ENCODE peak calls at places on chromosomes 4 and X, in six cellular contexts. L is GM12878, V is GM12892, B is HepG2, H is H1, F is K562. S is an unnamed sample.

GRCh38 chr4:81343046-81343445 is 128.0 kb upstream of the PRKG2 start:
- DNase-seq in L (no peak), V (no peak), B (no peak), H (no peak), F (no peak), S (no peak)

GRCh38 chrX:143058096-143058495 is 32.4 kb downstream of the SPANXN4 start:
- DNase-seq in L (no peak), V (no peak), B (no peak), H (no peak), F (no peak), S (no peak)

GRCh38 chr4:168096444-168096784 is 4.1 kb downstream of the ANXA10 start:
- DNase-seq in L (no peak), V (no peak), B (no peak), H (no peak), F (no peak), S (no peak)

GRCh38 chrX:17967888-17968287 is 106.8 kb upstream of the RAI2 start:
- DNase-seq in L (no peak), V (no peak), B (no peak), H (no peak), F (no peak), S (no peak)

GRCh38 chrX:140091276-140091886 is 126.1 kb upstream of the CXorf66 start:
- DNase-seq in L (no peak), V (peak), B (no peak), H (no peak), F (peak), S (peak)

GRCh38 chr4:41992967-41993857 is 2.9 kb downstream of the SLC30A9 start:
- DNase-seq in L (no peak), V (no peak), B (no peak), H (no peak), F (no peak), S (no peak)

GRCh38 chr4:99180367-99181169 is 36.5 kb upstream of the ADH4 start:
- DNase-seq in L (no peak), V (no peak), B (no peak), H (no peak), F (no peak), S (no peak)

GRCh38 chrX:134542485-134542884 is 82.5 kb downstream of the HPRT1 start:
- DNase-seq in L (no peak), V (no peak), B (no peak), H (no peak), F (no peak), S (no peak)

GRCh38 chrX:29890004-29890403 is 325.4 kb upstream of the MAGEB2 start:
- DNase-seq in L (no peak), V (no peak), B (no peak), H (no peak), F (no peak), S (no peak)

GRCh38 chrX:71315917-71316316 is 14.4 kb downstream of the ITGB1BP2 start:
- DNase-seq in L (no peak), V (no peak), B (no peak), H (no peak), F (no peak), S (no peak)

GRCh38 chr4:15488658-15489470 is 19.2 kb downstream of the CC2D2A start:
- DNase-seq in L (no peak), V (no peak), B (no peak), H (no peak), F (no peak), S (no peak)

GRCh38 chr4:31193516-31193915 is 473.3 kb downstream of the PCDH7 start:
- DNase-seq in L (no peak), V (no peak), B (no peak), H (no peak), F (no peak), S (no peak)

GRCh38 chr4:162645381-162645780 is 481.6 kb upstream of the FSTL5 start:
- DNase-seq in L (no peak), V (no peak), B (peak), H (no peak), F (no peak), S (no peak)

DNA sequence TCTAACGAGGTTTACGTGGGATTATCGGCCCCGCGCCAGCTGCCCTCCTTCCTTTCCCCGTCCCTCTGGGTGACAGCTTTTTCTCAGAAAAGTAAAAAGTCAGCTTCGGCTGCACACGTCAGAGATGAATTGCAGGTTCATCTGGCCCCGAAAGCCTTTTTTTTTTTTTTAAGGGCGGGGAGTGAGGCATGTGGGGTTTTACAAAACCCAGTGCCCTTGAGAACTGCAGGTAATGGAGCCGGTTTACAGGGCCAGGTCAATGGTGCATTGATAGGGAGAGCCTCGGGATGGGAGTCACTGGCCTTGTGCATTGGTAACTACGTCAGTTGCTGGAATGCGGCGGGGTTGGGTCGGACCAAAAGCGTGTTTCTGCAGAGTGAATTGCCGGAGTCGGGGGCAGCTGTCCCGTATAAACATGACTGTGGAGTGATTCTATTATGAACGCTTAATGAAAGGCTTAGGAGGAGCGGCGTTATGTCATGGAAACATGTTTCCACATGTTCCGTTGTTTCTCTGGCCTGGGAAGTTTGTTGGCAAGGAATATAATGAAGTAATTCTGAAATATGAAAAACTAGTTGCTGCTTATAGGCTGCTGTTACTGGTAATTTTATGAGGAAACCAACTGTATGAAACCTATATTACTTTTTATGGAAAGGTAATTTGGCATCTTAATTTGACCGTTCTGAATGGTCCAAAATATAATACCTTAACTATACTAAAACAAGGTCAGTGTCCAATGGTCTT is 1.1 kb downstream of the HSPA4L start:
- DNase-seq in L (no peak), V (no peak), B (peak), H (no peak), F (peak), S (peak)
- TF ChIP-seq POLR2A in L (no peak), V (no peak), B (peak), H (no peak), F (no peak), S (peak)

GRCh38 chr4:88106205-88106604 is 52.2 kb downstream of the ABCG2 start:
- DNase-seq in L (no peak), V (no peak), B (no peak), H (no peak), F (no peak), S (no peak)

GRCh38 chr4:88108747-88109122 is 49.7 kb downstream of the ABCG2 start:
- DNase-seq in L (no peak), V (no peak), B (no peak), H (no peak), F (no peak), S (no peak)

GRCh38 chr4:88102029-88102428 is 56.4 kb downstream of the ABCG2 start:
- DNase-seq in L (no peak), V (no peak), B (no peak), H (no peak), F (no peak), S (no peak)

GRCh38 chr4:88107406-88108107 is 50.9 kb downstream of the ABCG2 start:
- DNase-seq in L (no peak), V (no peak), B (peak), H (no peak), F (no peak), S (no peak)

GRCh38 chr4:88104902-88105610 is 53.4 kb downstream of the ABCG2 start:
- DNase-seq in L (no peak), V (no peak), B (no peak), H (no peak), F (no peak), S (no peak)
- TF ChIP-seq TAF1 in L (no peak), V (no peak), B (no peak), H (no peak), F (no peak), S (no peak)

DNA sequence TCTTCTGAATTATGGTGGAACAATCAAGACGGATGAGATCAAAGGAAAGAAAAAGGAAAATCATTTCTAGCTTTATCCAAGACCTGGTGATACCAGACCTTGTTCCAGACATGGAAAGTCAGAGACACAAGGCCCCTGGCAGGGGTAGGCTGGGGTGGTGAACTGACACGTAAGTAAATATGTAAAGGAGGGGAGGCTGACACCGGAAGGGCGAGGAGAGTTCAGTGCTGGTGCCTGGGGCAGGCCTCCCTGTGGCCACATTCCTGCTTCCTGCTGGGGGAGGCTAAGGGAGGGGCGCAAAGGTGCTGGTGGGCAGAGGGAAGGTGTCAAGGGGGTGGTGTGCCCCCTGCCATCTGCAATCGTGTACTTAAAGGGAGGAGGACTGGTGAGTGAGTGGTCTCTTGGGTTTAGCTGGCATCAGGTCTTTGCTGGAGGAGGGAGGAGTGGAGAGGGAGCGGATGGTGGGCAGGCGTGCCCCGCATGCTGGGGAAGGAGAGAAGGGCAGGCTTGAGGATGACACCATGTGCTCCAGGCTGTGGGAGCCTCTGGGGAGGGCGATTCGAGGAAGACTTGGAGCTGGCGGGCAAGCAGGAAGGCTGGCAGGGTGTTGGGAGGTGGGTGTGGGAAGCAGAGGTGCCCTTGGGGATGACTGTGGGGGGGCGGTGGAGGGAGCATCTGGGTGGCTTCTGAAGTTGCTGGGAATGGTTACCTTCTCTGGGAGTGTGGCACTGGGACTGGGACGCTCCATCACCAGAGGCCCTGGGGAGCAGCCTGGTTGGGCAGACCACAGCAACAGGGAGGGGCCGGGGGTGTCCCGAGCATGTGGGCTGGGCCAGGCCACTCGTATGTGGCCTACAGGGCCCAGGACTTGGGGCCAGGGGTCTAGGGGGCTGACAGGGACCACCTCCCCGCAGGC is 30.6 kb upstream of the AFAP1 start:
- DNase-seq in L (no peak), V (peak), B (peak), H (no peak), F (no peak), S (peak)
- TF ChIP-seq POLR2A in L (peak), V (no peak), B (no peak), H (no peak), F (no peak), S (no peak)

GRCh38 chr4:122152699-122153328 is 683 bp downstream of the BLTP1 start:
- DNase-seq in L (no peak), V (peak), B (peak), H (no peak), F (peak), S (peak)
- TF ChIP-seq TAF1 in L (no peak), V (no peak), B (no peak), H (no peak), F (no peak), S (no peak)

GRCh38 chr4:94349193-94349592 is 6.6 kb upstream of the HPGDS start:
- DNase-seq in L (no peak), V (no peak), B (no peak), H (no peak), F (no peak), S (no peak)
- TF ChIP-seq POLR2A in L (no peak), V (no peak), B (no peak), H (no peak), F (no peak), S (no peak)